ENCODE peak calls at places on chromosomes 2 and 18, in four cellular contexts. One of them, this sample, is unnamed.
A peak's percentile ranks its signal among the peaks of the same experiment; 100 is the strongest.

GRCh38 chr2:3483227-3483985 is 35.9 kb downstream of the ADI1 start:
- DNase-seq in stimulated activated CD4-positive, alpha-beta T cell treated with anti-CD3 and anti-CD28 coated beads, Interleukin-2, amount 100 ng/mL, for 48 hours: no peak
- DNase-seq in KBM-7: no peak
- DNase-seq in gastrocnemius medialis: no peak
- DNase-seq in this sample: no peak

GRCh38 chr2:70091816-70092215 is 4.5 kb downstream of the PCBP1 start:
- DNase-seq in gastrocnemius medialis: no peak
- DNase-seq in stimulated activated CD4-positive, alpha-beta T cell treated with anti-CD3 and anti-CD28 coated beads, Interleukin-2, amount 100 ng/mL, for 48 hours: no peak
- DNase-seq in KBM-7: peak; percentile 55
- DNase-seq in this sample: no peak

GRCh38 chr2:32977228-32977758 is 30.5 kb downstream of the LTBP1 start:
- DNase-seq in KBM-7: no peak
- DNase-seq in stimulated activated CD4-positive, alpha-beta T cell treated with anti-CD3 and anti-CD28 coated beads, Interleukin-2, amount 100 ng/mL, for 48 hours: no peak
- DNase-seq in gastrocnemius medialis: no peak
- DNase-seq in this sample: no peak

GRCh38 chr2:153100139-153100538 is 378.4 kb downstream of the RPRM start:
- DNase-seq in gastrocnemius medialis: no peak
- DNase-seq in stimulated activated CD4-positive, alpha-beta T cell treated with anti-CD3 and anti-CD28 coated beads, Interleukin-2, amount 100 ng/mL, for 48 hours: no peak
- DNase-seq in KBM-7: no peak
- DNase-seq in this sample: no peak

GRCh38 chr2:105078906-105079305 is 41.0 kb downstream of the MRPS9 start:
- DNase-seq in stimulated activated CD4-positive, alpha-beta T cell treated with anti-CD3 and anti-CD28 coated beads, Interleukin-2, amount 100 ng/mL, for 48 hours: no peak
- DNase-seq in gastrocnemius medialis: no peak
- DNase-seq in KBM-7: no peak
- DNase-seq in this sample: no peak

GRCh38 chr18:48060346-48060745 is 129.9 kb upstream of the SMAD2 start:
- DNase-seq in gastrocnemius medialis: no peak
- DNase-seq in KBM-7: no peak
- DNase-seq in stimulated activated CD4-positive, alpha-beta T cell treated with anti-CD3 and anti-CD28 coated beads, Interleukin-2, amount 100 ng/mL, for 48 hours: no peak
- DNase-seq in this sample: no peak

GRCh38 chr2:127164761-127165538 is 55.1 kb downstream of the CYP27C1 start:
- DNase-seq in gastrocnemius medialis: no peak
- DNase-seq in KBM-7: no peak
- DNase-seq in stimulated activated CD4-positive, alpha-beta T cell treated with anti-CD3 and anti-CD28 coated beads, Interleukin-2, amount 100 ng/mL, for 48 hours: no peak
- DNase-seq in this sample: no peak

GRCh38 chr2:143903172-143903856 is 616.6 kb downstream of the ZEB2 start:
- DNase-seq in stimulated activated CD4-positive, alpha-beta T cell treated with anti-CD3 and anti-CD28 coated beads, Interleukin-2, amount 100 ng/mL, for 48 hours: no peak
- DNase-seq in gastrocnemius medialis: no peak
- DNase-seq in KBM-7: no peak
- DNase-seq in this sample: no peak

GRCh38 chr18:26091047-26091630 is 726 bp upstream of the SS18 start:
- DNase-seq in stimulated activated CD4-positive, alpha-beta T cell treated with anti-CD3 and anti-CD28 coated beads, Interleukin-2, amount 100 ng/mL, for 48 hours: no peak
- DNase-seq in KBM-7: no peak
- DNase-seq in gastrocnemius medialis: peak; percentile 25
- DNase-seq in this sample: no peak